ENCODE peak calls at places on chromosomes 1 and 21, in five cellular contexts. M is GM12878, X is K562, V is H1, K is HepG2. Q is an unnamed sample.

GRCh38 chr1:234355782-234356510 is 17.3 kb upstream of the COA6 start:
- DNase-seq in K (peak), X (no peak), M (no peak), V (no peak), Q (no peak)

GRCh38 chr21:37040212-37040611 is 32.7 kb downstream of the PIGP start:
- DNase-seq in M (no peak), K (no peak), V (no peak), X (no peak), Q (no peak)

GRCh38 chr21:34579411-34579810 is 35.5 kb downstream of the RCAN1 start:
- DNase-seq in V (no peak), M (no peak), K (no peak), X (no peak), Q (no peak)

GRCh38 chr1:156775799-156776198 is 8.5 kb downstream of the PRCC start:
- DNase-seq in M (no peak), X (no peak), V (no peak), K (no peak), Q (no peak)

GRCh38 chr1:103372866-103373265 is 152.6 kb upstream of the RNPC3 start:
- DNase-seq in X (no peak), M (no peak), K (peak), V (no peak), Q (no peak)

GRCh38 chr1:3902111-3902511 is 2.0 kb upstream of the C1orf174 start:
- DNase-seq in M (no peak), V (no peak), K (no peak), X (no peak), Q (no peak)

GRCh38 chr1:15433471-15433870 is 4.8 kb upstream of the CTRC start:
- DNase-seq in V (no peak), M (no peak), K (no peak), X (no peak), Q (no peak)

GRCh38 chr1:5973771-5974170 is 18.5 kb downstream of the NPHP4 start:
- DNase-seq in V (no peak), K (no peak), X (no peak), M (no peak), Q (peak)

GRCh38 chr1:33311706-33312412 is 9.0 kb downstream of the A3GALT2 start:
- DNase-seq in K (no peak), V (no peak), M (no peak), X (no peak), Q (no peak)

DNA sequence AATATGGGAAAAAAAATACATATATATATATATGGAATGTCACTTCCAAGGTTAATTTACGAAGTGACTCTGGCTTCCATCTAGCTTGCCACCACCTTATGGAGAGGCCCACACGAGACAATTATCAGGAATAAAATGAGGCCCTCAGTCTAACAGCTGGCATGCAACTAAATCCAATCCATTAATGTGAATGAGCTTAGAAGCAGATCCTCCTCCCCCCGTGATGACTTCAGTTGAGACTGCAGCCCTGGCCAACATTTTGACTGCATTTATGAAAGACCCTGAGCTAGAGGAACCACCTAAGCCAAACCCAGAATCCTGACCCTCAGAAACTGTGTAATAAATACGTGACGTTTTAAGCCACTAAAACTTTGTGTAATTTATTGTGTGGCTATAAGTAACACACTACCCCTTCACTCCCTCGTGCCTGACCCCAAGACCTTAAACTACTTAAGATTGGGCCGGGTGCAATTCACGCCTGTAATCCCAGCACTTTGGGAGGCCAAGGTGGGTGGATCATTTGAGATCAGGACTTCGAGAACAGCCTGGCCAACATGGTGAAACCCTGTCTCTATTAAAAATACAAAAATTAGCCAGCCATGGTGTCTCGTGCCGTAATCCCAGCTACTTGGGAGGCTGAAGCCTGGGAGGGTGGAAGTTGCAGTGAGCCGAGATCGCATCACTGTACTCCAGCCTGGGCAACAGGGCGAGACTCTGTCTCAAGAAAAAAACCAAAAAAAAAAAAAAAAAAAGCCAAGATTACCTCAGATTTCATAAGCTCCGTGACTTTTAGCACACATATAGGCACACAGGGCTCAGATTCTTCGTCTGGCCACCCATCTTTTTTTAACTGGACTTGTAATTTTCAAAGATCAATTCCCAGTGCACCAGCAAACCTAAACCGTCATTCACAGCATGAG is 72.5 kb downstream of the ENAH start:
- DNase-seq in X (no peak), V (no peak), M (no peak), K (no peak), Q (no peak)
- TF ChIP-seq ATF2 in X (no peak), V (no peak), M (no peak), K (no peak), Q (no peak)

DNA sequence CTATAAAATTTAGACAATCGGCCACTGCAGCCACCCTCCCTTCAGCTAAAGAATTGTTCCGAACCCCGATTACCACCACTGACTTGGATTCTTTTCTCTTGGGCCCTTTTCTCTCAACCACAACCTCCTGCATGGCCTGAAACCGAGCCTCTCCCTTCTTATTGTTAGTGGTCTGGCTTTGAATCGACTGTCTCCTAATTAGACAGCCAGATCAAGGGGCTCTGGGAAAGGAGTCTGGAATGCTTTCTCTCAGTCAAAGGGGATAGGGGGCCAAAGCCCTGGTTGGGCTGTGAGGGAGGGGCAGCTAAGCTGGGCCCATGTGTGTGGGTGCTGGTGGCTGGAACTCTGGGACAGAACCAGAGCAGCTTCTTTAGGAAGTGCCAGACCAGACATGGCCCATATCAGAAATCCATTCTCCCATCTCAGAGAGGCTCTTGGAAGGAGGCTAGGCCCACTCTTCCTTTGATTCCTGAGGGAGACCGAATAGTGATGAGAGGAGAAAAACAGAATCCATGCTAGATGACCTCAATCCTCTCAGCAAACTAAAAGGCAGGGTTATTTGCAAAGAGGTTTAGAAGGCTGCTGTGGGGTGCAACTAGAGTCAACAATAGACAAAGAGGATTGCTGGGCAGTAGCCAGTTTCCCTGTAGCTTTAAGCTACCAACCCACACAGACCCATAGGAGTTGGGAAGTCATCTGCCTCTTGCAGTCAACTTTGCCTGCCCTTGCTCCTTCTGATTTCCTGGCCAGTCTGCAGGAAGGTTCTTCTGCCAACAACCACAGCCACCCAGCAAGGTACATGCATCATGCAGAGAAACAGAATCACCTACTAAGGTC is 117.6 kb downstream of the AK5 start:
- DNase-seq in K (no peak), V (no peak), X (no peak), M (no peak), Q (no peak)
- TF ChIP-seq ATF2 in K (no peak), V (no peak), X (no peak), M (no peak), Q (no peak)

DNA sequence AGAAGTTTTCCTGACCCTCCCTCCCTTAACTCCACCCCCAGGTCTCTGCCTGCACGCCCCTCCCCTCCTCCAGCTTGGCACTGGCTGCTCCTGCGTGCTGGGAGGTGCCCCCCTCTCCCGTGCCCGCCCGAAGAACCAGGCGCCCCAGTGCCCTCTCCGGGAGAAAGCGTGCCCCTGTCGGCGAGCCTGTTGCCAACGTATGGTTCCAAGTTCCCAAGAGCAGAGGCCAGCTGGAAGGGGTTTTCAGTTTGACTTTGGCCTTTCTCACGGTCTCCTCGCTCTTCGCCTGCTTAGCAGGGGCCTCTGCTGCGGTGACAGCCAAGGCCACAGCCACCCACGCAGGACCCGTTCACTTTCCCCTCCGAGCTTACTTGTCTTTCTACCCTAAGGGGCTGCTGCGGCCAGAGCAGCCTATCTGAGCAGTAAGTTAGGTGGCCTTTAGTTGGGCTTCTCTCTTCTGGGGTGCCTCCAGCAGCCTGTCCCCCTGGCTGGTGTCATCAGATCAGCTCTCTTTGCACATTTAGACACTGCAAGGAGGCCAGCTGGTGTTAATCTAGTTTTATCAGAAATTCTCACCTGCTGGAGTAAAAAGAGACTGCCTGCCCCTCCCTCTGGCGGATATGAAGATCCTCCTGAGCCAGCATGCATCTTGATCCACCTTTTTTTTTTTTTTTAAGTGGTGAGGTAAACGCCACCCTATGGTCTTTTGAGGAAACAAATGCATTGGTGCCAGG is 1.5 kb downstream of the STUM start:
- DNase-seq in M (no peak), X (peak), V (peak), K (no peak), Q (peak)
- TF ChIP-seq ATF2 in M (no peak), X (no peak), V (no peak), K (no peak), Q (no peak)

GRCh38 chr1:100358210-100358609 is 5.9 kb downstream of the CDC14A start:
- DNase-seq in X (no peak), K (no peak), M (no peak), V (no peak), Q (no peak)

GRCh38 chr1:100362821-100363466 is 10.6 kb downstream of the CDC14A start:
- DNase-seq in V (no peak), X (peak), K (no peak), M (no peak), Q (peak)

GRCh38 chr1:100359139-100359538 is 6.8 kb downstream of the CDC14A start:
- DNase-seq in X (no peak), V (no peak), M (no peak), K (no peak), Q (no peak)

GRCh38 chr1:100361249-100362089 is 9.2 kb downstream of the CDC14A start:
- DNase-seq in M (no peak), K (no peak), X (no peak), V (no peak), Q (no peak)

DNA sequence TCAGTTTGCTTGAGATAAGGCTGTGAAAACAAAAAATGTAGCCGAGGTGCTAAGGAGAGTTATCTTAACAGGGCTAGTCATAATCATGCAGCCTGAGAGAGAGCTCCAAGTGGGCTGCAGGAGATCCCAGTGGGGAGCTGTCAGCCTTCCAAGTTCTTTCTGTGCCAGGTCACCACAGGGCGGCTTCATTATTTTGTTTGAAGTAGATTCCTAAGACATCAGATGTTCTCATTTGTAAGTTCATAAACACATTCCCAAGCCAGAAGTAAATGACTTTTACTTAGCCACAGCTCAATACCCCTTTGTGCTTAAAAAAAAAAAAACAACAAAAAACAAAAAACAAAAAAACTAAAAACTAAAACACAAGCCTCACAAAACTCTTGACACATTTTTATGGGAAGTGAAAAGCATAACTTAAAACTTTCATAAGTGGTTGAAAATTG is 8.5 kb downstream of the CDC14A start:
- DNase-seq in V (no peak), X (no peak), K (no peak), M (no peak), Q (no peak)
- TF ChIP-seq ATF2 in V (no peak), X (no peak), K (no peak), M (no peak), Q (no peak)

GRCh38 chr1:36764796-36765195 is 269.5 kb downstream of the GRIK3 start:
- DNase-seq in X (no peak), M (no peak), K (no peak), V (no peak), Q (no peak)

GRCh38 chr1:36766481-36766880 is 267.8 kb downstream of the GRIK3 start:
- DNase-seq in K (no peak), X (no peak), M (no peak), V (no peak), Q (no peak)

GRCh38 chr1:36763771-36764170 is 270.5 kb downstream of the GRIK3 start:
- DNase-seq in K (no peak), X (peak), V (no peak), M (no peak), Q (no peak)

GRCh38 chr1:36768486-36769178 is 265.7 kb downstream of the GRIK3 start:
- DNase-seq in K (no peak), X (no peak), V (no peak), M (no peak), Q (no peak)

DNA sequence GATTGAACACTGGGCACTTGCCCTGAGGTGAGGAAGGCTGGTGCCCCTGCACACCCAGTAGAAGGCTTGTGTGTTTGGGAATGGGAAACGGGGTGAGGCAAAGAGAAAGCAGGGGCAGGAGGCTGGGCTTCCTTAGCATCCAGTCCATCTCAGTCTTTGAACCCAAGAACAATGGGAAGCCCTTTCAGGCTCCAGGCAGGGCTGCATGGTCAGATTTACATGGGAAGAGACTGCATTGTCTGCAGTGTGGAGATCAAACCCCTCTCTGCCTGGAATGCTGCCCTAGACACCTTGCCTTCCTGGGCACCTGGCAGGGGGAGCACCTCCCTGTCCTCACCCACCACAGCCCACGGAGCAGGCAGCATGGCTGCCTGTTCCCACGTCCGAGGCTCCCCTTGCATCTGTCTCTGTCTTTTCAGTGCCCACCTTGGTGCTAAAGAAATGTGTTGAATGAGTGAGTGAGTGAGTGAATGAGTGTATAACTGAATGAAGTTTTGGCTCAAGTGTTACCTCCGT is 268.5 kb downstream of the GRIK3 start:
- DNase-seq in V (no peak), K (no peak), M (no peak), X (no peak), Q (no peak)
- TF ChIP-seq ATF2 in V (no peak), K (no peak), M (no peak), X (no peak), Q (no peak)

GRCh38 chr1:160221089-160221488 is 15.9 kb downstream of the PEA15 start:
- DNase-seq in K (no peak), V (no peak), M (no peak), X (no peak), Q (no peak)

GRCh38 chr1:160217466-160218165 is 12.4 kb downstream of the PEA15 start:
- DNase-seq in V (no peak), X (no peak), K (peak), M (no peak), Q (no peak)

GRCh38 chr1:160220301-160220700 is 15.1 kb downstream of the PEA15 start:
- DNase-seq in V (no peak), X (no peak), K (no peak), M (no peak), Q (no peak)

GRCh38 chr1:160222521-160222920 is 17.3 kb downstream of the PEA15 start:
- DNase-seq in K (no peak), V (no peak), X (no peak), M (no peak), Q (no peak)

DNA sequence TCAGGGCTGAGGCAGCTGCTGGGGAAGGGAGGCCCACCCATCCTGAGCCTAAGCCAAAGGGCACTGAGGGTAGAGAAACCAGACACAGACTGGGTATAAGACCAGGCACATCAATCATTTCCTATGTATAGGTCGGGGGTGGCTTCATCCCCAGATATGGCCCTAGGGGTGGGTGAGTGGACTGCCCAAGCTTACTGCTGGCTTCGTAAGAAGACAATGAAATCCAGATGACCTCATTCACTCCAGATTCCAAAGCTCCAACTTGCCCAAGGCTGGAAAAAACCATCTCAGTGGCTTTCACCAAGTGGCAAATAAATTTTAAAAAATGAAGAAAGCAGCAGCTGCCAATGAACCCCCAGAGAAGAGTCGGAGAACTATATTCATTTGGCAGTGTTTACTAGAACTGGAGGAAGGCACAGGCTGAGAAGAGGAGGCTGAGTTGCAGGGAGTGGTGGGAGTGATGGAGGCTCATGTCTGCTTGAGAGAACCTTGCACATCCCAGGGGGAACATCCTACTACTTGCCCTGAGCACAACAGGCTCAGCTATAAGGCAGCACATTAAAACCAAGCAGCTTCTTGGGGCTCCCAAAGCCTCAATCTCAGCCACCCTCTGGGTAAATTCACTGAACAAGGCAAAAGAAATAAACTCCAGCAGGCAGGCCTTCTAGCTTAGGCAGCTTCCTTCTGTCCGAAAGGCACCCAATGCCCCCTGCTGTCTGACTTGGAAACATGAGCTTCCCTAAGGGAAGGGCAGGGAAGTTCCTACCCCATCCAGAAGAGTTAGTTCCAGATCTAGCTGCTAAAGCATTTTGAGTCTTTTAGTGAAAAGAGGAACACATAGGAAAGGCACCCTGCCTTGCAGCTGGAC is 14.1 kb downstream of the PEA15 start:
- DNase-seq in V (no peak), X (no peak), M (no peak), K (peak), Q (peak)
- TF ChIP-seq ATF2 in V (no peak), X (no peak), M (no peak), K (no peak), Q (no peak)

DNA sequence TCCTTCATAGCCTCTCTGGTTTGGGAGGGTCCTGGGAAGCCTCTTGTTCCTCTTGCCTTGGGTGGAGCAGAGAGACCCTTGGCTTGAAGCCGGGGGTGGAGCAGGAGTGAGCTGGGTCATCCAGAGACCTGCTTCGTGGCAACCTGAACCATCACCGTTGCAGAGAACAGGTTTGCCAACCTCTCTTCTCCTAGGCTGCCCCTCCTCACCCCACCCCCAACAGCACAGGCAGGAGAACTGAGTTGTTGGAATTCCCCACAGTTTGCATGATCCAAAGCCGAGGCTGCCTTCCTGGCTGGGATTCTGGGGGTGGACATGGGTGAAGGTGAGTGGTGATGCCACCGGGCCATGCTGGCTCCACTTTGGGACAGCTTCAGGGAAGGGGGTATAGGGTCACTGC is 2.2 kb downstream of the WNT4 start:
- DNase-seq in M (no peak), K (no peak), X (no peak), V (no peak), Q (no peak)
- TF ChIP-seq ATF2 in M (no peak), K (no peak), X (no peak), V (no peak), Q (no peak)

GRCh38 chr1:53085405-53085804 is 23.4 kb downstream of the PODN start:
- DNase-seq in X (no peak), M (no peak), V (no peak), K (no peak), Q (no peak)

GRCh38 chr1:53088616-53089300 is 26.7 kb downstream of the PODN start:
- DNase-seq in M (no peak), X (no peak), V (no peak), K (no peak), Q (no peak)

GRCh38 chr1:53087332-53088285 is 25.6 kb downstream of the PODN start:
- DNase-seq in X (peak), V (no peak), M (no peak), K (peak), Q (peak)

GRCh38 chr1:53084589-53084971 is 22.6 kb downstream of the PODN start:
- DNase-seq in K (no peak), X (no peak), V (no peak), M (no peak), Q (no peak)

GRCh38 chr1:53086504-53087070 is 24.6 kb downstream of the PODN start:
- DNase-seq in V (no peak), K (no peak), M (no peak), X (no peak), Q (no peak)
- TF ChIP-seq ATF2 in V (no peak), K (no peak), M (no peak), X (no peak), Q (no peak)

GRCh38 chr1:11792106-11792505 is 13.7 kb downstream of the MTHFR start:
- DNase-seq in M (no peak), X (no peak), V (no peak), K (no peak), Q (no peak)
- TF ChIP-seq ATF2 in M (no peak), X (no peak), V (no peak), K (no peak), Q (no peak)

Q was measured in WTC11.